ENCODE peak calls at places on chromosomes 11 and 22, in four cellular contexts. V is activated T-cell treated with anti-CD3 and anti-CD28 coated beads for 1 hour, T is MCF 10A, E is left ventricle myocardium inferior. B is an unnamed sample.

GRCh38 chr11:57124912-57125311 is 56.8 kb upstream of the LRRC55 start:
- DNase-seq in T (no peak), E (no peak), V (no peak), B (no peak)

GRCh38 chr11:115580416-115580815 is 76.2 kb upstream of the CADM1 start:
- DNase-seq in T (no peak), E (no peak), V (no peak), B (no peak)

GRCh38 chr22:44738347-44738715 is 14.0 kb upstream of the ARHGAP8 start:
- DNase-seq in E (no peak), T (no peak), V (no peak), B (no peak)

GRCh38 chr22:19765477-19766234 is 5.1 kb downstream of the TBX1 start:
- DNase-seq in V (no peak), E (no peak), T (no peak), B (no peak)

GRCh38 chr11:31375866-31376265 is 6.2 kb downstream of the DNAJC24 start:
- DNase-seq in E (no peak), T (no peak), V (no peak), B (no peak)

GRCh38 chr11:107275632-107276031 is 182.0 kb downstream of the CWF19L2 start:
- DNase-seq in E (no peak), T (peak; percentile 36), V (no peak), B (no peak)

GRCh38 chr22:26648011-26648497 is 9.3 kb upstream of the MIAT start:
- DNase-seq in E (no peak), V (peak; percentile 36), T (no peak), B (no peak)

GRCh38 chr22:45686004-45686403 is 14.4 kb downstream of the ATXN10 start:
- DNase-seq in T (no peak), E (no peak), V (no peak), B (no peak)

GRCh38 chr11:110381214-110381613 is 48.5 kb upstream of the FDX1 start:
- DNase-seq in E (no peak), T (no peak), V (no peak), B (no peak)

GRCh38 chr11:46250071-46251052 is 27.1 kb upstream of the CREB3L1 start:
- DNase-seq in T (no peak), E (no peak), V (no peak), B (no peak)

GRCh38 chr11:78416285-78417174 is 1.1 kb downstream of the GAB2 start:
- DNase-seq in V (peak; percentile 72), T (peak; percentile 66), E (peak; percentile 85), B (peak; percentile 91)

GRCh38 chr22:28711820-28712777 is 29.5 kb downstream of the CHEK2 start:
- DNase-seq in T (peak; percentile 88), E (no peak), V (no peak), B (no peak)

GRCh38 chr11:22163394-22163797 is 29.5 kb upstream of the ANO5 start:
- DNase-seq in V (no peak), E (no peak), T (peak; percentile 5), B (no peak)

GRCh38 chr11:69563946-69564780 is 76.8 kb upstream of the CCND1 start:
- DNase-seq in T (no peak), E (no peak), V (no peak), B (no peak)

GRCh38 chr11:87437844-87438223 is 400.1 kb downstream of the TMEM135 start:
- DNase-seq in V (no peak), E (no peak), T (peak; percentile 20), B (no peak)

GRCh38 chr11:70825893-70826540 is 426.4 kb downstream of the SHANK2 start:
- DNase-seq in E (no peak), V (no peak), T (no peak), B (no peak)

GRCh38 chr11:59062602-59063529 is 23.2 kb upstream of the GLYATL1B start:
- DNase-seq in E (no peak), V (no peak), T (no peak), B (no peak)

GRCh38 chr11:78898376-78898775 is 323.7 kb upstream of the NARS2 start:
- DNase-seq in T (no peak), E (no peak), V (no peak), B (no peak)

GRCh38 chr11:70788247-70789022 is 390.1 kb downstream of the CTTN start:
- DNase-seq in V (no peak), E (no peak), T (peak; percentile 66), B (no peak)

B was measured in psoas muscle.